ENCODE peak calls at places on chromosomes 7 and 10, in four cellular contexts. X is PC-9, U is T-helper 17 cell, D is right atrium auricular region. C is an unnamed sample.

GRCh38 chr7:134789967-134790685 is 10.7 kb downstream of the CALD1 start:
- DNase-seq in X (no peak), U (no peak), D (no peak), C (no peak)

GRCh38 chr7:89837515-89837914 is 316.8 kb upstream of the STEAP1 start:
- DNase-seq in X (no peak), U (no peak), D (no peak), C (no peak)

GRCh38 chr7:1945558-1945957 is 275.5 kb downstream of the ELFN1 start:
- DNase-seq in X (no peak), U (no peak), D (no peak), C (no peak)

GRCh38 chr7:100951172-100951571 is 1.8 kb downstream of the MUC3A start:
- DNase-seq in X (no peak), U (no peak), D (no peak), C (no peak)

GRCh38 chr10:45302573-45302972 is 12.8 kb downstream of the OR13A1 start:
- DNase-seq in X (no peak), U (no peak), D (no peak), C (no peak)

GRCh38 chr7:105829681-105830322 is 46.6 kb downstream of the ATXN7L1 start:
- DNase-seq in X (no peak), U (no peak), D (no peak), C (no peak)

GRCh38 chr7:124354206-124354605 is 321.3 kb upstream of the TMEM229A start:
- DNase-seq in X (no peak), U (no peak), D (no peak), C (no peak)

GRCh38 chr10:69835875-69836727 is 34.4 kb downstream of the COL13A1 start:
- DNase-seq in X (peak; percentile 15), U (no peak), D (no peak), C (no peak)

GRCh38 chr7:122885583-122886356 is 490 bp downstream of the CADPS2 start:
- DNase-seq in X (peak; percentile 52), U (no peak), D (peak; percentile 64), C (no peak)

GRCh38 chr10:132626761-132627735 is 89.5 kb downstream of the INPP5A start:
- DNase-seq in X (no peak), U (no peak), D (no peak), C (no peak)

GRCh38 chr10:72096115-72097000 is 8.0 kb upstream of the SPOCK2 start:
- DNase-seq in X (peak; percentile 66), U (no peak), D (no peak), C (peak; percentile 62)

GRCh38 chr7:24576171-24577052 is 3.2 kb downstream of the PALS2 start:
- DNase-seq in X (peak; percentile 16), U (no peak), D (no peak), C (no peak)

GRCh38 chr7:28076421-28077163 is 104.0 kb downstream of the JAZF1 start:
- DNase-seq in X (no peak), U (no peak), D (no peak), C (no peak)

GRCh38 chr7:111558948-111559347 is 3.3 kb downstream of the IMMP2L start:
- DNase-seq in X (no peak), U (no peak), D (no peak), C (no peak)

GRCh38 chr7:92135100-92135429 is 788 bp upstream of the CYP51A1 start:
- DNase-seq in X (no peak), U (no peak), D (no peak), C (no peak)